ENCODE peak calls at places on chromosomes 12 and 14, in seven cellular contexts. One of them, this sample, is unnamed.
A peak's percentile ranks its signal among the peaks of the same experiment; 100 is the strongest.

GRCh38 chr12:40211185-40211584 is 13.6 kb upstream of the LRRK2 start:
- DNase-seq in adrenal gland: no peak
- DNase-seq in PC-3: no peak
- DNase-seq in thoracic aorta: no peak
- DNase-seq in ovary: no peak
- DNase-seq in upper lobe of right lung: no peak
- DNase-seq in pancreas: no peak
- DNase-seq in this sample: no peak

GRCh38 chr14:50038398-50039119 is 77.8 kb downstream of the VCPKMT start:
- DNase-seq in adrenal gland: peak; percentile 47
- DNase-seq in PC-3: peak; percentile 98
- DNase-seq in thoracic aorta: peak; percentile 19
- DNase-seq in ovary: no peak
- DNase-seq in upper lobe of right lung: no peak
- DNase-seq in pancreas: no peak
- DNase-seq in this sample: no peak

GRCh38 chr12:53676715-53677611 is 1.1 kb upstream of the ATP5MC2 start:
- DNase-seq in adrenal gland: peak; percentile 50
- DNase-seq in PC-3: no peak
- DNase-seq in thoracic aorta: no peak
- DNase-seq in ovary: peak; percentile 70
- DNase-seq in upper lobe of right lung: peak; percentile 73
- DNase-seq in pancreas: no peak
- DNase-seq in this sample: peak; percentile 73

GRCh38 chr12:118651487-118651886 is 275.1 kb downstream of the SUDS3 start:
- DNase-seq in adrenal gland: no peak
- DNase-seq in PC-3: no peak
- DNase-seq in thoracic aorta: no peak
- DNase-seq in ovary: no peak
- DNase-seq in upper lobe of right lung: no peak
- DNase-seq in pancreas: no peak
- DNase-seq in this sample: peak; percentile 7

GRCh38 chr12:67026847-67027246 is 242.3 kb upstream of the CAND1 start:
- DNase-seq in adrenal gland: no peak
- DNase-seq in PC-3: no peak
- DNase-seq in thoracic aorta: no peak
- DNase-seq in ovary: no peak
- DNase-seq in upper lobe of right lung: no peak
- DNase-seq in pancreas: no peak
- DNase-seq in this sample: no peak

GRCh38 chr12:116157845-116158267 is 119.6 kb downstream of the MED13L start:
- DNase-seq in adrenal gland: no peak
- DNase-seq in PC-3: no peak
- DNase-seq in thoracic aorta: no peak
- DNase-seq in ovary: no peak
- DNase-seq in upper lobe of right lung: no peak
- DNase-seq in pancreas: no peak
- DNase-seq in this sample: no peak

GRCh38 chr12:45668641-45669040 is 60.9 kb upstream of the ARID2 start:
- DNase-seq in adrenal gland: no peak
- DNase-seq in PC-3: no peak
- DNase-seq in thoracic aorta: no peak
- DNase-seq in ovary: no peak
- DNase-seq in upper lobe of right lung: no peak
- DNase-seq in pancreas: no peak
- DNase-seq in this sample: no peak

GRCh38 chr12:88764781-88765470 is 184.7 kb upstream of the KITLG start:
- DNase-seq in adrenal gland: no peak
- DNase-seq in PC-3: no peak
- DNase-seq in thoracic aorta: no peak
- DNase-seq in ovary: no peak
- DNase-seq in upper lobe of right lung: no peak
- DNase-seq in pancreas: no peak
- DNase-seq in this sample: peak; percentile 12

GRCh38 chr14:104974146-104974541 is 4.0 kb downstream of the AHNAK2 start:
- DNase-seq in adrenal gland: no peak
- DNase-seq in PC-3: no peak
- DNase-seq in thoracic aorta: no peak
- DNase-seq in ovary: peak; percentile 17
- DNase-seq in upper lobe of right lung: no peak
- DNase-seq in pancreas: no peak
- DNase-seq in this sample: no peak

GRCh38 chr12:49553512-49554088 is 14.3 kb downstream of the MCRS1 start:
- DNase-seq in adrenal gland: no peak
- DNase-seq in PC-3: peak; percentile 60
- DNase-seq in thoracic aorta: no peak
- DNase-seq in ovary: no peak
- DNase-seq in upper lobe of right lung: no peak
- DNase-seq in pancreas: no peak
- DNase-seq in this sample: no peak

GRCh38 chr12:130438711-130439110 is 101.0 kb downstream of the PIWIL1 start:
- DNase-seq in adrenal gland: no peak
- DNase-seq in PC-3: no peak
- DNase-seq in thoracic aorta: no peak
- DNase-seq in ovary: no peak
- DNase-seq in upper lobe of right lung: peak; percentile 56
- DNase-seq in pancreas: no peak
- DNase-seq in this sample: no peak

GRCh38 chr12:62709321-62709720 is 225.6 kb downstream of the PPM1H start:
- DNase-seq in adrenal gland: no peak
- DNase-seq in PC-3: no peak
- DNase-seq in thoracic aorta: no peak
- DNase-seq in ovary: no peak
- DNase-seq in upper lobe of right lung: no peak
- DNase-seq in pancreas: no peak
- DNase-seq in this sample: no peak

GRCh38 chr14:49420201-49420600 is 166.0 kb downstream of the RPS29 start:
- DNase-seq in adrenal gland: no peak
- DNase-seq in PC-3: no peak
- DNase-seq in thoracic aorta: no peak
- DNase-seq in ovary: no peak
- DNase-seq in upper lobe of right lung: no peak
- DNase-seq in pancreas: no peak
- DNase-seq in this sample: no peak

GRCh38 chr14:90785474-90785873 is 30.8 kb downstream of the TTC7B start:
- DNase-seq in adrenal gland: peak; percentile 38
- DNase-seq in PC-3: peak; percentile 22
- DNase-seq in thoracic aorta: no peak
- DNase-seq in ovary: peak; percentile 47
- DNase-seq in upper lobe of right lung: no peak
- DNase-seq in pancreas: peak; percentile 34
- DNase-seq in this sample: no peak

GRCh38 chr14:92625213-92625612 is 111.6 kb downstream of the RIN3 start:
- DNase-seq in adrenal gland: no peak
- DNase-seq in PC-3: peak; percentile 95
- DNase-seq in thoracic aorta: no peak
- DNase-seq in ovary: no peak
- DNase-seq in upper lobe of right lung: no peak
- DNase-seq in pancreas: no peak
- DNase-seq in this sample: no peak

GRCh38 chr14:93693914-93694313 is 94.4 kb downstream of the PRIMA1 start:
- DNase-seq in adrenal gland: no peak
- DNase-seq in PC-3: no peak
- DNase-seq in thoracic aorta: no peak
- DNase-seq in ovary: no peak
- DNase-seq in upper lobe of right lung: no peak
- DNase-seq in pancreas: no peak
- DNase-seq in this sample: no peak

GRCh38 chr14:96092936-96093335 is 53.8 kb downstream of the C14orf132 start:
- DNase-seq in adrenal gland: no peak
- DNase-seq in PC-3: peak; percentile 51
- DNase-seq in thoracic aorta: no peak
- DNase-seq in ovary: no peak
- DNase-seq in upper lobe of right lung: no peak
- DNase-seq in pancreas: no peak
- DNase-seq in this sample: no peak

GRCh38 chr12:42587564-42588307 is 1.8 kb downstream of the PRICKLE1 start:
- DNase-seq in adrenal gland: no peak
- DNase-seq in PC-3: peak; percentile 43
- DNase-seq in thoracic aorta: no peak
- DNase-seq in ovary: no peak
- DNase-seq in upper lobe of right lung: no peak
- DNase-seq in pancreas: no peak
- DNase-seq in this sample: peak; percentile 55
- H3K4me3 ChIP-seq in adrenal gland: no peak overlapping the region
- H3K4me3 ChIP-seq in PC-3: peak overlapping the region; percentile 97
- H3K4me3 ChIP-seq in thoracic aorta: peak overlapping the region; percentile 92
- H3K4me3 ChIP-seq in ovary: peak overlapping the region; percentile 81
- H3K4me3 ChIP-seq in upper lobe of right lung: peak overlapping the region; percentile 82
- H3K4me3 ChIP-seq in pancreas: no peak overlapping the region
- H3K4me3 ChIP-seq in this sample: no peak overlapping the region

GRCh38 chr12:94379479-94380113 is 80.1 kb downstream of the CEP83 start:
- DNase-seq in adrenal gland: no peak
- DNase-seq in PC-3: no peak
- DNase-seq in thoracic aorta: no peak
- DNase-seq in ovary: no peak
- DNase-seq in upper lobe of right lung: no peak
- DNase-seq in pancreas: no peak
- DNase-seq in this sample: no peak
- H3K4me1 ChIP-seq in adrenal gland: peaks cover 8% of the 10 kb centered on the region
- H3K4me1 ChIP-seq in PC-3: no peaks in the 10 kb centered on the region
- H3K4me1 ChIP-seq in thoracic aorta: no peaks in the 10 kb centered on the region
- H3K4me1 ChIP-seq in ovary: no peaks in the 10 kb centered on the region
- H3K4me1 ChIP-seq in upper lobe of right lung: no peaks in the 10 kb centered on the region
- H3K4me1 ChIP-seq in pancreas: no peaks in the 10 kb centered on the region
- H3K4me1 ChIP-seq in this sample: no peaks in the 10 kb centered on the region

GRCh38 chr14:52875707-52876106 is 75.1 kb downstream of the FERMT2 start:
- DNase-seq in adrenal gland: no peak
- DNase-seq in PC-3: no peak
- DNase-seq in thoracic aorta: no peak
- DNase-seq in ovary: no peak
- DNase-seq in upper lobe of right lung: no peak
- DNase-seq in pancreas: no peak
- DNase-seq in this sample: no peak
- H3K27ac ChIP-seq in adrenal gland: no peak overlapping the region
- H3K27ac ChIP-seq in PC-3: no peak overlapping the region
- H3K27ac ChIP-seq in thoracic aorta: peak overlapping the region; percentile 57
- H3K27ac ChIP-seq in ovary: no peak overlapping the region
- H3K27ac ChIP-seq in upper lobe of right lung: no peak overlapping the region
- H3K27ac ChIP-seq in pancreas: no peak overlapping the region
- H3K27ac ChIP-seq in this sample: no peak overlapping the region

GRCh38 chr14:70653662-70654061 is 11.9 kb downstream of the TTC9 start:
- DNase-seq in adrenal gland: no peak
- DNase-seq in PC-3: no peak
- DNase-seq in thoracic aorta: no peak
- DNase-seq in ovary: no peak
- DNase-seq in upper lobe of right lung: no peak
- DNase-seq in pancreas: no peak
- DNase-seq in this sample: no peak

GRCh38 chr14:70652871-70653270 is 11.2 kb downstream of the TTC9 start:
- DNase-seq in adrenal gland: no peak
- DNase-seq in PC-3: no peak
- DNase-seq in thoracic aorta: no peak
- DNase-seq in ovary: no peak
- DNase-seq in upper lobe of right lung: no peak
- DNase-seq in pancreas: no peak
- DNase-seq in this sample: no peak

GRCh38 chr14:70651522-70651921 is 9.8 kb downstream of the TTC9 start:
- DNase-seq in adrenal gland: no peak
- DNase-seq in PC-3: peak; percentile 22
- DNase-seq in thoracic aorta: no peak
- DNase-seq in ovary: no peak
- DNase-seq in upper lobe of right lung: no peak
- DNase-seq in pancreas: no peak
- DNase-seq in this sample: no peak

GRCh38 chr14:70655110-70655826 is 13.6 kb downstream of the TTC9 start:
- DNase-seq in adrenal gland: no peak
- DNase-seq in PC-3: no peak
- DNase-seq in thoracic aorta: no peak
- DNase-seq in ovary: no peak
- DNase-seq in upper lobe of right lung: no peak
- DNase-seq in pancreas: no peak
- DNase-seq in this sample: no peak

GRCh38 chr14:70654609-70655008 is 12.9 kb downstream of the TTC9 start:
- DNase-seq in adrenal gland: no peak
- DNase-seq in PC-3: peak; percentile 45
- DNase-seq in thoracic aorta: no peak
- DNase-seq in ovary: no peak
- DNase-seq in upper lobe of right lung: no peak
- DNase-seq in pancreas: no peak
- DNase-seq in this sample: no peak
- H3K4me3 ChIP-seq in adrenal gland: no peak overlapping the region
- H3K4me3 ChIP-seq in PC-3: no peak overlapping the region
- H3K4me3 ChIP-seq in thoracic aorta: no peak overlapping the region
- H3K4me3 ChIP-seq in ovary: no peak overlapping the region
- H3K4me3 ChIP-seq in upper lobe of right lung: no peak overlapping the region
- H3K4me3 ChIP-seq in pancreas: no peak overlapping the region
- H3K4me3 ChIP-seq in this sample: no peak overlapping the region

GRCh38 chr12:752673-753400 is 458 bp downstream of the WNK1 start:
- DNase-seq in adrenal gland: peak; percentile 66
- DNase-seq in PC-3: peak; percentile 36
- DNase-seq in thoracic aorta: no peak
- DNase-seq in ovary: peak; percentile 63
- DNase-seq in upper lobe of right lung: peak; percentile 89
- DNase-seq in pancreas: peak; percentile 71
- DNase-seq in this sample: peak; percentile 50
- H3K4me1 ChIP-seq in adrenal gland: peaks cover 54% of the 10 kb centered on the region
- H3K4me1 ChIP-seq in PC-3: peaks cover 22% of the 10 kb centered on the region
- H3K4me1 ChIP-seq in thoracic aorta: peaks cover 26% of the 10 kb centered on the region
- H3K4me1 ChIP-seq in ovary: peaks cover 6% of the 10 kb centered on the region
- H3K4me1 ChIP-seq in upper lobe of right lung: peaks cover 27% of the 10 kb centered on the region
- H3K4me1 ChIP-seq in pancreas: no peaks in the 10 kb centered on the region
- H3K4me1 ChIP-seq in this sample: peaks cover 14% of the 10 kb centered on the region

DNA sequence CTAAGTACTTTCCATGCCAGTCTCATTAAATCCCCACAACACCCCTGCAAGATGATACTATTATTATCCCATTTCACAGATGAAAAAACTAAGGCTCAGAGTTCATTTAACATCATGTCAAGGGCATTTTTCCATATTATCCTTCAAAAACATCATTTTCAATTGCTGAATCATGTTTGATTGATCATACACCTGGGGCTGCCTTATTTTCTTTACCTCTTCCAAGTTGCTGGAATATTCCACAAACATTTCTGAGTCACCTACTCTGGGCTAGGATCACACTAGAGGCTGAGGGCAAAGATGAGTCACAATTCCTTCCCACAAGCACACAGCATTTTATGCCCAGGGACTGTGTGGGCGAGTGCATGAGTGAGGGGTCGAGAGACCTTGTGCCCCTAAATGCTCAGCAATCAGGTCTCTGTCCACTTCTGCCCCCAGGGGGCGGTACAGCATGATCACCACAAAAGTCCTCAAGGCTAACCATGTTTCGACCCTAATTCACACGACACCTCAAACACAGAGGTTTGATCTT is 14.1 kb upstream of the TMEM119 start:
- DNase-seq in adrenal gland: peak; percentile 75
- DNase-seq in PC-3: peak; percentile 88
- DNase-seq in thoracic aorta: no peak
- DNase-seq in ovary: no peak
- DNase-seq in upper lobe of right lung: no peak
- DNase-seq in pancreas: no peak
- DNase-seq in this sample: peak; percentile 51
- H3K27ac ChIP-seq in adrenal gland: peak overlapping the region; percentile 10
- H3K27ac ChIP-seq in PC-3: peak overlapping the region; percentile 31
- H3K27ac ChIP-seq in thoracic aorta: no peak overlapping the region
- H3K27ac ChIP-seq in ovary: no peak overlapping the region
- H3K27ac ChIP-seq in upper lobe of right lung: no peak overlapping the region
- H3K27ac ChIP-seq in pancreas: no peak overlapping the region
- H3K27ac ChIP-seq in this sample: no peak overlapping the region

This sample was measured in SJCRH30.